ENCODE peak calls at places on chromosomes 7 and 10, in ten cellular contexts. K is fibroblast of mammary gland, I is colonic mucosa, H is GM13977, T is PC-3, W is right lobe of liver, M is BE2C, O is lower leg skin, C is AG04450, Z is vagina. F is an unnamed sample.

GRCh38 chr10:123480845-123481244 is 185.3 kb upstream of the GPR26 start:
- DNase-seq in K (no peak), I (no peak), H (no peak), T (no peak), W (no peak), M (no peak), O (no peak), C (no peak), Z (no peak), F (no peak)

GRCh38 chr10:90319188-90319914 is 538.5 kb downstream of the HTR7 start:
- DNase-seq in K (peak), I (no peak), H (no peak), T (peak), W (no peak), M (no peak), O (no peak), C (peak), Z (no peak), F (no peak)

GRCh38 chr7:12800501-12800900 is 113.1 kb downstream of the ARL4A start:
- DNase-seq in K (no peak), I (no peak), H (no peak), T (no peak), W (no peak), M (no peak), O (no peak), C (no peak), Z (no peak), F (no peak)

GRCh38 chr7:117320523-117320922 is 2.3 kb downstream of the WNT2 start:
- DNase-seq in K (no peak), I (no peak), H (no peak), T (no peak), W (no peak), M (no peak), O (no peak), C (no peak), Z (no peak), F (no peak)

GRCh38 chr10:21022821-21023220 is 125.7 kb upstream of the NEBL start:
- DNase-seq in K (no peak), I (no peak), H (no peak), T (no peak), W (no peak), M (no peak), O (no peak), C (no peak), Z (no peak), F (no peak)

GRCh38 chr10:93481931-93482834 is at the start of gene MYOF:
- DNase-seq in K (peak), I (peak), H (peak), T (peak), W (peak), M (peak), O (peak), C (peak), Z (no peak), F (no peak)

GRCh38 chr10:650691-651615 is 38.5 kb downstream of the DIP2C start:
- DNase-seq in K (no peak), I (no peak), H (no peak), T (no peak), W (no peak), M (no peak), O (no peak), C (peak), Z (no peak), F (no peak)

GRCh38 chr7:122616951-122617350 is 82.0 kb downstream of the RNF133 start:
- DNase-seq in K (no peak), I (no peak), H (no peak), T (no peak), W (no peak), M (no peak), O (no peak), C (no peak), Z (no peak), F (no peak)

GRCh38 chr10:16843252-16843870 is 26.1 kb upstream of the RSU1 start:
- DNase-seq in K (peak), I (no peak), H (peak), T (peak), W (no peak), M (no peak), O (no peak), C (peak), Z (no peak), F (no peak)

GRCh38 chr7:13489386-13489785 is 500.1 kb downstream of the ETV1 start:
- DNase-seq in K (no peak), I (no peak), H (no peak), T (no peak), W (no peak), M (no peak), O (peak), C (no peak), Z (no peak), F (no peak)

GRCh38 chr10:61757525-61758397 is 95.0 kb downstream of the CABCOCO1 start:
- DNase-seq in K (peak), I (peak), H (no peak), T (peak), W (no peak), M (no peak), O (no peak), C (no peak), Z (no peak), F (no peak)

GRCh38 chr10:22690614-22691431 is 23.6 kb downstream of the PIP4K2A start:
- DNase-seq in K (peak), I (no peak), H (no peak), T (no peak), W (no peak), M (no peak), O (no peak), C (no peak), Z (no peak), F (no peak)

GRCh38 chr10:93058139-93058538 is 2.5 kb upstream of the CYP26C1 start:
- DNase-seq in K (no peak), I (no peak), H (no peak), T (peak), W (no peak), M (no peak), O (no peak), C (no peak), Z (no peak), F (no peak)

GRCh38 chr7:88217675-88218427 is 2.0 kb downstream of the SRI start:
- DNase-seq in K (no peak), I (no peak), H (peak), T (no peak), W (no peak), M (no peak), O (no peak), C (no peak), Z (no peak), F (no peak)

GRCh38 chr7:15461576-15461975 is 100.2 kb downstream of the AGMO start:
- DNase-seq in K (peak), I (no peak), H (no peak), T (peak), W (no peak), M (no peak), O (no peak), C (peak), Z (no peak), F (no peak)

GRCh38 chr10:62056660-62057059 is 155.2 kb downstream of the ARID5B start:
- DNase-seq in K (no peak), I (no peak), H (no peak), T (peak), W (no peak), M (no peak), O (no peak), C (no peak), Z (no peak), F (no peak)

GRCh38 chr7:111788426-111788825 is 226.1 kb upstream of the IMMP2L start:
- DNase-seq in K (peak), I (no peak), H (no peak), T (no peak), W (no peak), M (no peak), O (no peak), C (no peak), Z (no peak), F (no peak)

GRCh38 chr7:127550247-127550646 is 35.1 kb downstream of the GCC1 start:
- DNase-seq in K (no peak), I (no peak), H (no peak), T (peak), W (no peak), M (no peak), O (no peak), C (no peak), Z (no peak), F (no peak)
- TF ChIP-seq CTCF in K (peak), I (no peak), H (no peak), T (peak), W (no peak), M (peak), O (no peak), C (peak), Z (no peak), F (no peak)

GRCh38 chr7:70808876-70809275 is 323.1 kb upstream of the GALNT17 start:
- DNase-seq in K (no peak), I (no peak), H (no peak), T (no peak), W (no peak), M (no peak), O (no peak), C (no peak), Z (no peak), F (no peak)

GRCh38 chr7:70810558-70811139 is 321.3 kb upstream of the GALNT17 start:
- DNase-seq in K (no peak), I (no peak), H (no peak), T (no peak), W (no peak), M (no peak), O (peak), C (no peak), Z (no peak), F (no peak)

GRCh38 chr7:70807650-70808049 is 324.3 kb upstream of the GALNT17 start:
- DNase-seq in K (no peak), I (no peak), H (no peak), T (no peak), W (no peak), M (no peak), O (peak), C (no peak), Z (no peak), F (no peak)

DNA sequence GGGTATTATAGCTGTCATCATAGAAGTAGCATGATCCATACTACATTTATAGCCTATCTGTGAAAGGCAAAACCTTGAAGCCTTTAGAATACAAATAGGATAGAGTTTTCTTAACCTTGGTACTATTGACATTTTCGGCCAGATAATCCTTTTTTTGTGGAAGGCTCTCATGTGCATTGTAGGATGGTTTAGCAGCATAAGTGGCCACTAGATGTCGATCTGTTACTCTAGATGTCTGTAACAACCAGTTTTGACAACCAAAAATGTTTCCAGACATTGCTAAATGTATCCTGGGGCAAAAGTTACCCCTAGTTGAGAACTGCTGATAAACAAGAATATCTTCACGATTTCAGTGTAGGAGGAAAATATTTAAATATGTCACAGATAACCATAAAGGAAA is 319.4 kb upstream of the GALNT17 start:
- DNase-seq in K (no peak), I (no peak), H (no peak), T (no peak), W (no peak), M (no peak), O (no peak), C (no peak), Z (no peak), F (no peak)
- TF ChIP-seq CTCF in K (peak), I (no peak), H (peak), T (no peak), W (peak), M (peak), O (no peak), C (no peak), Z (no peak), F (no peak)

DNA sequence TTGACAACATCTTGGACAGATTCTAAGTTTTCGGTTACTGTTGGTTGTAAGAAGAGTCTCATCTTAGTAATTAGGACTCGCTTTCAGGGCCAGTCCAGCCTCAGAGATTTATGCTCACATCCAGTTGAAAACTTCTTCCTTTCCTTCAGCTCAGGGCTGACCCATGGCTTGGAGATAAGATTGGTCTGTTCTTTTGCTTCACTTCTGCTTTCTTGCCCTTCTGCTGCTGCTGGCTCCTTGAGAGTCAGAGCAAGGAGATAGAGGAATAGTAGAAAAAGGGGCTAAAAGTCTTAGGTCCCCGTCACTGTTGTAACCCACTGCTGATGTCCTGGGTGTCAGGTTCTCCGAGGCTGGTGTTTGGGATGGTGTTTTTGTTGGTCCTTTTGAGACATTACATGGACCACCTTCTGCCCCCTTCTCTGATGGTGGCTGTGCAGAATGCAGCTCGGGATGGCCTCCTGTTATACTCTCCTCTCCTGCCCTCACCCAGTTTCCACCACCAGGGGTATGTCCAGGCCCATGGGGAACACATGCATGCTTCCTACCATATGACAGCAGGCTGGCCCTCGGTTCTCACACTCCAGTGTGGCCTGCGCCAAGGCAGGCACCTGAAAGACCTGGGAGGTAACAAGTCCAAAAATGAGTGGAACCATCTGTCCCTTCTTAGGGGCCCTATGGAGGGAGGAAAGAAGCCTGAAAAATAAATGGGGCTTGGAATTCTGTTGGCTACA is 67.8 kb upstream of the PCBD1 start:
- DNase-seq in K (no peak), I (no peak), H (no peak), T (peak), W (no peak), M (peak), O (no peak), C (no peak), Z (no peak), F (no peak)
- TF ChIP-seq CTCF in K (no peak), I (no peak), H (no peak), T (no peak), W (no peak), M (peak), O (no peak), C (no peak), Z (no peak), F (no peak)

DNA sequence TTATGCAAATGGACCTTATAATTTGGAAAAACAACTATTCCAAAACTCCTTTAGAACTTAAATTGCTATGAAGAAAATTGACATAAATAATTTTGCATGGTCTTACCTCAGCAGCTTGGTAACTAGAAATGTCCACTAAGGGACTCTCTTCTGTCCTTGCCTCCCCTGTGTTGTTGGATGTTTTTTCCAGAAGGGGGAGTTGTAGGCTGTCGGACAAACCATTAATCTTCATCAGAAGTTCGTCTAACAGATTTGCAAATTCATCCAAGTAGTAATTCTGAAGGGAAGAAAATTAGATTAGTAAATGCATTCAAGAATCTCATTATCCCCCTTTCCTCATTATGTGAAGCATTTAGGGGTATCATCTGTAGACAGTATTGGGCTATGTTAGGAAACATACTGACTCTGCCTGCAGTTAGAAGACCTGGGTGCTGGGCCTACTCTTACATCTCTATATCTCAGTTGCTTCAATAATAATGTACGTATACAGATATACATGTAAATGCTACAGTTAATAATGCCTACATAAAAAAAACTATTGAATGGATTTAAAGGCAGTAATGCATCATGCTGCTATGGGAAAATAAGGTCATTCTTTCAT is 155.6 kb downstream of the PKD1L1 start:
- DNase-seq in K (peak), I (no peak), H (no peak), T (peak), W (no peak), M (no peak), O (peak), C (no peak), Z (no peak), F (no peak)
- TF ChIP-seq CTCF in K (peak), I (peak), H (no peak), T (peak), W (peak), M (peak), O (no peak), C (peak), Z (no peak), F (peak)

DNA sequence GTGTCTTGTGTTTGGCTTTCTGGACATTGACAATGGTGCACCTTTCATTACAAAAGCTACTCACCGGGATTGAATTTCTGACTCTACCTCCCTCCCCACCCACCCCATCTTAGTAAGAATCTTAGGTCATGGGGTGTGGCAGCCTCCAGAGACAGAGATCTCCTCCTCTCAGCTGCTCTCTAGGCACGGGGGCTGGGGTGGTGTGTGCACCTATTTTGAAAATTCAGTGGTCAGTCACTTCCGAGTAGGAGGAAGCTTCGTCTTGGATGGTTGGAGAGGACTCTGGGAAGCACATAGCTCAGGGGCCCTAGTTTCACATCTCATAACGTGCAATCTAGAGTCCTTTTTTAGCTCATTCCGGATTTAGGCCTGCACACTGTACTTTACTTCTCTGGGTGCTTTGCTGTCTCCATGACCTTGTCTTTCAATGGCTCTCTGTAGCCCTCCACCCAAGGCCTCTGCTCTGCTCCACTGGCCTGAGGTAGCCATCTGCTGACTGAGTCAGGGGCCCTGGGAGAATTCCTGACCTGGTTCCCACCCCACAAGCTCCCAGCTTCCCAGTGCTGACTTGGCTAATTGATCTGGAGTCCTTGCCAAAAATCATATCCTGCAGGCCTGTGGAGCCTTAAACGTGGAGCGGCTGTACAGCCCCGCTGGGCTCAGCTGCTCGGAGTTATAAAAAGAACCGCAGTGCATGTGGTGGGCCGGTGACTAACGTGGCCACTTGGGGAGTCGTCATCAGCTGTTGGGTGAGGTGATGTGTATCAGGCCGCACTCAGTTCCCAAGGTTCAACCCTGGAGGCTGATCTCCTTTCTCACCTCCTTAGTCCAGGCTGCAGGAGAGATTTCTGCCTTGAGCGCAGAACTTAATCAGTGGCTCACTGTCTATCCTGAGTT is 19.3 kb upstream of the ADAMTS14 start:
- DNase-seq in K (peak), I (no peak), H (no peak), T (no peak), W (no peak), M (peak), O (peak), C (peak), Z (no peak), F (no peak)
- TF ChIP-seq CTCF in K (no peak), I (no peak), H (no peak), T (no peak), W (no peak), M (no peak), O (no peak), C (no peak), Z (no peak), F (no peak)

GRCh38 chr10:111445709-111446108 is 368.9 kb downstream of the ADRA2A start:
- DNase-seq in K (peak), I (no peak), H (no peak), T (no peak), W (no peak), M (no peak), O (no peak), C (no peak), Z (no peak), F (no peak)

GRCh38 chr10:111435871-111436270 is 359.0 kb downstream of the ADRA2A start:
- DNase-seq in K (no peak), I (no peak), H (no peak), T (no peak), W (no peak), M (no peak), O (no peak), C (no peak), Z (no peak), F (no peak)

GRCh38 chr10:111439034-111439842 is 362.4 kb downstream of the ADRA2A start:
- DNase-seq in K (no peak), I (no peak), H (no peak), T (no peak), W (no peak), M (no peak), O (no peak), C (no peak), Z (no peak), F (no peak)

DNA sequence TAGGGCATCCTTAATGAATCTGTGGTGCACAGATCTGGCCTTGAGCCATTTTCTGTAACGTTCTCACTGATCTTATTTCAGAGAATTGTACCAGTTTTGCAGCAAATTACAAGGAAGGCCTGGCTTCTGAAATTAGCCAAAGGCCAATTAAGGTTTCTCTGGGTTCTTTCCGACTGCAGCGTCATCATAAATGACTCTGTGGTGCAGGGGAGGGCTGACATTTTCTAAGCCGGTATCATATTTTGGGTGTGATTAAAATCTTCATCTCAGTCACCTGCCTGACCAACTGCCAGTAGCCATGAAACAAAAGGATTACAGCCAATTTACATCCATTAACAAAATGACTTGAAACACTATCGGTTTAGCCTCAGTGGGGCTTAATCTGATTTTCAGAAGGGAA is 363.7 kb downstream of the ADRA2A start:
- DNase-seq in K (no peak), I (no peak), H (no peak), T (no peak), W (no peak), M (peak), O (no peak), C (no peak), Z (no peak), F (no peak)
- TF ChIP-seq CTCF in K (no peak), I (no peak), H (no peak), T (no peak), W (no peak), M (no peak), O (no peak), C (no peak), Z (no peak), F (no peak)

GRCh38 chr7:21722371-21722770 is 179.5 kb downstream of the DNAH11 start:
- DNase-seq in K (no peak), I (no peak), H (no peak), T (no peak), W (no peak), M (no peak), O (no peak), C (no peak), Z (no peak), F (no peak)
- TF ChIP-seq CTCF in K (no peak), I (no peak), H (no peak), T (peak), W (no peak), M (peak), O (no peak), C (no peak), Z (no peak), F (no peak)

DNA sequence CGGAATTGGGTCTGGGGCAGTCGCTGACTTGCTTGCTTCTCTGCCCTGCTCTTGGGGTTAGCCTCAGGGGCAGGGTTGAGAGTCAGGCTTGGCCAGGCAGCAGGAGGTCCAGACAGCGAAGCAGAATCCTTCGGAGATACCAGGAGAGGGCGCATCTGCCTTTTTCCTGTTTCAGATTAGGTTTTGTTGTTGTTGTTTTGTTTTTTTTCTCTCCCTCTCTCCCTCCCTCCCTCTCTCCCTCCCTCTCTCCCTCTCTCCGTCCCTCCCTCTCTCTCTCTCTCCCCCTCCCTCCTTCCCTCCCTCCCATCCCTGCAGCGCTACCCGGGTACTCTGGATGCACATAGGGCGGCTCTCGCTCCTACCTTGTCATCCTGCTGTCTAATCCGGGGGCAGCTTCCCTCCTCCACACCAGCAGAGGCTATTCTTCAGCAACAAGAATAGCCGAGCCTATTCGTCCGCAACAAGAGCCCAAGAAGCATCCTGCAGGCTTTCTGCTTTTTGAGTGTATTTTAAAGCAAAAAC is 758 bp upstream of the OPTN start:
- DNase-seq in K (peak), I (peak), H (peak), T (peak), W (peak), M (peak), O (no peak), C (no peak), Z (no peak), F (no peak)
- TF ChIP-seq CTCF in K (peak), I (no peak), H (peak), T (no peak), W (peak), M (peak), O (no peak), C (peak), Z (peak), F (peak)

F was measured in CD14-positive monocyte.